ENCODE peak calls at places on chromosomes 11 and 22, in seven cellular contexts. D, C, V, U, I, P and O are unnamed samples.

GRCh38 chr11:131770801-131771200 is 400.4 kb downstream of the NTM start:
- DNase-seq in D (no peak), C (no peak), V (no peak), U (no peak), I (no peak), P (no peak), O (no peak)

GRCh38 chr22:26172389-26172990 is 3.2 kb downstream of the SEZ6L start:
- DNase-seq in D (peak; percentile 24), C (no peak), V (peak; percentile 61), U (peak; percentile 53), I (peak; percentile 40), P (peak; percentile 72), O (peak; percentile 26)

GRCh38 chr11:75565221-75565814 is 3.3 kb downstream of the SERPINH1 start:
- DNase-seq in D (no peak), C (no peak), V (no peak), U (peak; percentile 57), I (no peak), P (no peak), O (no peak)

GRCh38 chr22:36753120-36753802 is 22.7 kb downstream of the IFT27 start:
- DNase-seq in D (no peak), C (no peak), V (no peak), U (no peak), I (no peak), P (no peak), O (peak; percentile 58)

GRCh38 chr11:57567512-57568329 is at the start of gene UBE2L6:
- DNase-seq in D (no peak), C (no peak), V (peak; percentile 91), U (no peak), I (peak; percentile 69), P (peak; percentile 80), O (peak; percentile 64)

GRCh38 chr11:37088573-37088910 is 490.5 kb upstream of the RAG2 start:
- DNase-seq in D (no peak), C (no peak), V (no peak), U (no peak), I (no peak), P (no peak), O (no peak)

GRCh38 chr22:18990355-18991137 is 54.5 kb upstream of the PRODH start:
- DNase-seq in D (no peak), C (no peak), V (no peak), U (no peak), I (no peak), P (peak; percentile 37), O (no peak)

GRCh38 chr11:33590471-33590870 is 110.2 kb downstream of the C11orf91 start:
- DNase-seq in D (no peak), C (no peak), V (no peak), U (no peak), I (no peak), P (no peak), O (no peak)

GRCh38 chr11:61923166-61924015 is 6.0 kb upstream of the RAB3IL1 start:
- DNase-seq in D (no peak), C (no peak), V (peak; percentile 61), U (peak; percentile 87), I (peak; percentile 88), P (peak; percentile 62), O (peak; percentile 31)

GRCh38 chr11:131910491-131911387 is 540.3 kb downstream of the NTM start:
- DNase-seq in D (no peak), C (no peak), V (peak; percentile 73), U (no peak), I (no peak), P (peak; percentile 74), O (peak; percentile 69)

GRCh38 chr11:19349340-19350025 is 108.7 kb upstream of the E2F8 start:
- DNase-seq in D (no peak), C (no peak), V (no peak), U (no peak), I (no peak), P (no peak), O (no peak)

GRCh38 chr11:2530131-2530854 is 85.5 kb downstream of the KCNQ1 start:
- DNase-seq in D (no peak), C (no peak), V (no peak), U (no peak), I (no peak), P (no peak), O (no peak)

GRCh38 chr11:35647535-35648092 is 15.0 kb upstream of the TRIM44 start:
- DNase-seq in D (no peak), C (no peak), V (no peak), U (no peak), I (peak; percentile 15), P (no peak), O (peak; percentile 81)

GRCh38 chr11:380996-381395 is 11.7 kb downstream of the B4GALNT4 start:
- DNase-seq in D (no peak), C (no peak), V (no peak), U (no peak), I (no peak), P (no peak), O (no peak)

GRCh38 chr22:20198527-20199319 is 47.9 kb upstream of the CCDC188 start:
- DNase-seq in D (no peak), C (no peak), V (no peak), U (no peak), I (no peak), P (no peak), O (no peak)

GRCh38 chr11:110186867-110187266 is 93.7 kb downstream of the ZC3H12C start:
- DNase-seq in D (no peak), C (no peak), V (no peak), U (no peak), I (no peak), P (no peak), O (no peak)

GRCh38 chr11:70758206-70758605 is 359.9 kb downstream of the CTTN start:
- DNase-seq in D (no peak), C (no peak), V (no peak), U (no peak), I (no peak), P (no peak), O (no peak)

GRCh38 chr11:70755410-70756158 is 357.3 kb downstream of the CTTN start:
- DNase-seq in D (peak; percentile 31), C (no peak), V (peak; percentile 95), U (peak; percentile 66), I (peak; percentile 74), P (peak; percentile 91), O (peak; percentile 97)

GRCh38 chr11:70757241-70757640 is 358.9 kb downstream of the CTTN start:
- DNase-seq in D (no peak), C (no peak), V (no peak), U (no peak), I (no peak), P (no peak), O (no peak)

GRCh38 chr11:70756756-70757155 is 358.4 kb downstream of the CTTN start:
- DNase-seq in D (no peak), C (no peak), V (no peak), U (no peak), I (no peak), P (no peak), O (no peak)

GRCh38 chr11:70756341-70756740 is 358.0 kb downstream of the CTTN start:
- DNase-seq in D (no peak), C (no peak), V (no peak), U (no peak), I (no peak), P (no peak), O (no peak)
- TF ChIP-seq JUND in D (no peak), C (no peak), V (no peak), U (no peak), I (no peak), P (no peak), O (no peak)

GRCh38 chr11:44637477-44637876 is 72.0 kb downstream of the CD82 start:
- DNase-seq in D (no peak), C (no peak), V (no peak), U (no peak), I (no peak), P (no peak), O (no peak)
- TF ChIP-seq JUND in D (no peak), C (no peak), V (no peak), U (no peak), I (no peak), P (no peak), O (no peak)

GRCh38 chr11:14373941-14374646 is 15.1 kb upstream of the RRAS2 start:
- DNase-seq in D (no peak), C (no peak), V (no peak), U (peak; percentile 38), I (no peak), P (peak; percentile 20), O (peak; percentile 7)

GRCh38 chr11:14378171-14378570 is 19.2 kb upstream of the RRAS2 start:
- DNase-seq in D (no peak), C (no peak), V (no peak), U (no peak), I (no peak), P (no peak), O (no peak)

GRCh38 chr11:14372011-14372410 is 13.0 kb upstream of the RRAS2 start:
- DNase-seq in D (no peak), C (no peak), V (no peak), U (no peak), I (no peak), P (peak; percentile 34), O (no peak)

GRCh38 chr11:14376920-14377319 is 17.9 kb upstream of the RRAS2 start:
- DNase-seq in D (no peak), C (no peak), V (no peak), U (no peak), I (no peak), P (no peak), O (no peak)

GRCh38 chr11:14374922-14375630 is 16.1 kb upstream of the RRAS2 start:
- DNase-seq in D (no peak), C (no peak), V (no peak), U (no peak), I (peak; percentile 32), P (no peak), O (no peak)
- TF ChIP-seq JUND in D (no peak), C (no peak), V (no peak), U (no peak), I (no peak), P (no peak), O (no peak)

DNA sequence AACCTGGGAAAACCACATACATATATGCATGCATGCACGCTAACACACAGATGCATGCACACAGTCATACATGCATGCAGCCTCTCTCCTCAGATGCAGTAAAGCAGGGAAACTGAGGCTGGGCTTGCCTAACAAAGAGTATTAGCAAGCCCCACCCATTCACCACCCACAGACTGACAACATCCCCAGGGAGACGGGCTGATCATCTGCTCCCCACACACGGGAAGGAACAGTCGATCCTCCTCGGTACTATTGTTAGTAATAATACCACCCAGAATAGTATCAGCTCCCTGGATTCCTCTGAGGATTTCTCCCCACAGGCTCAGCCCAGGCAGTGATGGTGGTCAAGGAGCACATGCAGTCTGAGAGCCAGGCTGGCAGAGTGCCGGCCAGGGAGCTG is 41.2 kb downstream of the SLC22A12 start:
- DNase-seq in D (no peak), C (no peak), V (no peak), U (no peak), I (no peak), P (no peak), O (no peak)
- TF ChIP-seq JUND in D (no peak), C (no peak), V (no peak), U (no peak), I (no peak), P (no peak), O (no peak)